ENCODE peak calls at places on chromosomes 3 and 15, in five cellular contexts. V, B, T, Z and J are unnamed samples.

GRCh38 chr15:95557226-95558046 is 773.1 kb upstream of the NR2F2 start:
- DNase-seq in V (peak; percentile 91), B (peak; percentile 9), T (peak; percentile 80), Z (peak; percentile 55), J (no peak)

GRCh38 chr3:178295257-178295912 is 240.9 kb upstream of the KCNMB2 start:
- DNase-seq in V (peak; percentile 83), B (no peak), T (no peak), Z (no peak), J (no peak)

GRCh38 chr3:127458698-127459097 is 131.8 kb downstream of the TPRA1 start:
- DNase-seq in V (no peak), B (peak; percentile 78), T (no peak), Z (no peak), J (no peak)

GRCh38 chr15:53833134-53833624 is 73.7 kb upstream of the WDR72 start:
- DNase-seq in V (no peak), B (peak; percentile 42), T (no peak), Z (no peak), J (no peak)

GRCh38 chr3:14213066-14213774 is 34.6 kb downstream of the LSM3 start:
- DNase-seq in V (no peak), B (no peak), T (no peak), Z (no peak), J (no peak)

GRCh38 chr3:107251819-107252218 is 125.4 kb upstream of the CCDC54 start:
- DNase-seq in V (no peak), B (no peak), T (no peak), Z (no peak), J (no peak)

GRCh38 chr3:69761896-69762789 is 22.9 kb downstream of the MITF start:
- DNase-seq in V (peak; percentile 42), B (peak; percentile 21), T (peak; percentile 59), Z (no peak), J (no peak)

GRCh38 chr3:87987952-87988351 is 70.9 kb downstream of the CGGBP1 start:
- DNase-seq in V (no peak), B (no peak), T (peak; percentile 33), Z (no peak), J (no peak)

GRCh38 chr15:41169784-41170183 is 53.7 kb upstream of the INO80 start:
- DNase-seq in V (no peak), B (no peak), T (no peak), Z (no peak), J (no peak)

GRCh38 chr15:48963524-48964113 is at the start of gene SHC4:
- DNase-seq in V (peak; percentile 77), B (peak; percentile 35), T (no peak), Z (peak; percentile 37), J (no peak)

GRCh38 chr3:11288786-11289637 is 16.8 kb downstream of the ATG7 start:
- DNase-seq in V (peak; percentile 64), B (no peak), T (peak; percentile 91), Z (peak; percentile 64), J (no peak)

GRCh38 chr15:53384417-53384816 is 375.0 kb downstream of the WDR72 start:
- DNase-seq in V (no peak), B (peak; percentile 41), T (no peak), Z (no peak), J (no peak)

GRCh38 chr3:148464246-148464645 is 233.5 kb upstream of the AGTR1 start:
- DNase-seq in V (no peak), B (no peak), T (no peak), Z (no peak), J (no peak)

GRCh38 chr15:97126556-97127233 is 796.2 kb downstream of the NR2F2 start:
- DNase-seq in V (no peak), B (peak; percentile 18), T (no peak), Z (no peak), J (no peak)

GRCh38 chr3:119288669-119289068 is 5.5 kb upstream of the ARHGAP31 start:
- DNase-seq in V (no peak), B (no peak), T (no peak), Z (no peak), J (no peak)

GRCh38 chr15:71115567-71116351 is 488 bp downstream of the THSD4 start:
- DNase-seq in V (peak; percentile 59), B (peak; percentile 52), T (no peak), Z (peak; percentile 67), J (no peak)

GRCh38 chr3:96331341-96331740 is 483.1 kb upstream of the EPHA6 start:
- DNase-seq in V (no peak), B (peak; percentile 7), T (no peak), Z (no peak), J (no peak)

GRCh38 chr3:72722930-72723726 is 125.1 kb downstream of the SHQ1 start:
- DNase-seq in V (peak; percentile 57), B (no peak), T (peak; percentile 59), Z (no peak), J (no peak)

GRCh38 chr15:48406911-48407310 is 75.7 kb downstream of the DUT start:
- DNase-seq in V (no peak), B (no peak), T (no peak), Z (no peak), J (no peak)

GRCh38 chr3:5699313-5699712 is 511.8 kb downstream of the EDEM1 start:
- DNase-seq in V (no peak), B (no peak), T (no peak), Z (no peak), J (no peak)

GRCh38 chr3:190984502-190985244 is 122.2 kb upstream of the GMNC start:
- DNase-seq in V (no peak), B (no peak), T (no peak), Z (no peak), J (no peak)

GRCh38 chr3:189862385-189863023 is 231.3 kb downstream of the TP63 start:
- DNase-seq in V (peak; percentile 54), B (no peak), T (no peak), Z (no peak), J (no peak)

GRCh38 chr3:184177331-184177731 is 2.7 kb downstream of the AP2M1 start:
- DNase-seq in V (peak; percentile 13), B (no peak), T (no peak), Z (no peak), J (no peak)

GRCh38 chr3:123002749-123003497 is 24.6 kb downstream of the SEMA5B start:
- DNase-seq in V (no peak), B (no peak), T (no peak), Z (no peak), J (no peak)

GRCh38 chr3:185504636-185505035 is 5.8 kb upstream of the TMEM41A start:
- DNase-seq in V (no peak), B (no peak), T (no peak), Z (no peak), J (no peak)

GRCh38 chr3:46093327-46093932 is 66.1 kb upstream of the XCR1 start:
- DNase-seq in V (no peak), B (no peak), T (no peak), Z (no peak), J (no peak)

GRCh38 chr3:99966657-99967420 is 147.5 kb downstream of the FILIP1L start:
- DNase-seq in V (no peak), B (no peak), T (no peak), Z (no peak), J (no peak)

GRCh38 chr3:120429921-120430361 is 20.9 kb downstream of the FSTL1 start:
- DNase-seq in V (peak; percentile 66), B (no peak), T (peak; percentile 39), Z (no peak), J (no peak)

GRCh38 chr15:27235161-27235560 is 264.2 kb downstream of the GABRG3 start:
- DNase-seq in V (no peak), B (peak; percentile 47), T (no peak), Z (no peak), J (no peak)

GRCh38 chr15:60575995-60576394 is 97.1 kb upstream of the ICE2 start:
- DNase-seq in V (peak; percentile 22), B (peak; percentile 36), T (no peak), Z (peak; percentile 10), J (no peak)

GRCh38 chr15:27865926-27866325 is 233.2 kb downstream of the OCA2 start:
- DNase-seq in V (no peak), B (no peak), T (no peak), Z (no peak), J (no peak)

GRCh38 chr3:171379281-171379680 is 80.9 kb downstream of the TNIK start:
- DNase-seq in V (peak; percentile 19), B (no peak), T (no peak), Z (no peak), J (no peak)

GRCh38 chr3:188720636-188721035 is 451.1 kb upstream of the TPRG1 start:
- DNase-seq in V (peak; percentile 61), B (no peak), T (no peak), Z (peak; percentile 6), J (no peak)